ENCODE peak calls at places on chromosomes 3 and 15, in ten cellular contexts. One of them, this sample, is unnamed.

GRCh38 chr15:66253296-66253642 is 281 bp downstream of the MEGF11 start:
- DNase-seq in GM19239: no peak
- DNase-seq in Daoy: no peak
- DNase-seq in activated CD8-positive, alpha-beta memory T cell treated with anti-CD3 and anti-CD28 coated beads, Interleukin-2, amount 50 U/mL, for 4 hours: no peak
- DNase-seq in memory B cell: no peak
- DNase-seq in stomach: no peak
- DNase-seq in Caco-2: no peak
- DNase-seq in dorsolateral prefrontal cortex: no peak
- DNase-seq in CD4-positive, alpha-beta memory T cell: no peak
- DNase-seq in mesothelial cell of epicardium: no peak
- DNase-seq in this sample: no peak

GRCh38 chr15:41894791-41895463 is 1.1 kb upstream of the SPTBN5 start:
- DNase-seq in stomach: peak
- DNase-seq in activated CD8-positive, alpha-beta memory T cell treated with anti-CD3 and anti-CD28 coated beads, Interleukin-2, amount 50 U/mL, for 4 hours: peak
- DNase-seq in GM19239: peak
- DNase-seq in Caco-2: no peak
- DNase-seq in CD4-positive, alpha-beta memory T cell: peak
- DNase-seq in dorsolateral prefrontal cortex: no peak
- DNase-seq in Daoy: peak
- DNase-seq in mesothelial cell of epicardium: no peak
- DNase-seq in memory B cell: peak
- DNase-seq in this sample: peak

GRCh38 chr15:90001683-90002427 is 731 bp downstream of the ZNF710 start:
- DNase-seq in Caco-2: peak
- DNase-seq in activated CD8-positive, alpha-beta memory T cell treated with anti-CD3 and anti-CD28 coated beads, Interleukin-2, amount 50 U/mL, for 4 hours: peak
- DNase-seq in dorsolateral prefrontal cortex: no peak
- DNase-seq in GM19239: peak
- DNase-seq in mesothelial cell of epicardium: peak
- DNase-seq in CD4-positive, alpha-beta memory T cell: peak
- DNase-seq in memory B cell: peak
- DNase-seq in Daoy: peak
- DNase-seq in stomach: peak
- DNase-seq in this sample: no peak

GRCh38 chr3:25284249-25284648 is 143.8 kb upstream of the RARB start:
- DNase-seq in Caco-2: no peak
- DNase-seq in CD4-positive, alpha-beta memory T cell: no peak
- DNase-seq in stomach: no peak
- DNase-seq in mesothelial cell of epicardium: no peak
- DNase-seq in memory B cell: no peak
- DNase-seq in GM19239: no peak
- DNase-seq in dorsolateral prefrontal cortex: no peak
- DNase-seq in activated CD8-positive, alpha-beta memory T cell treated with anti-CD3 and anti-CD28 coated beads, Interleukin-2, amount 50 U/mL, for 4 hours: no peak
- DNase-seq in Daoy: no peak
- DNase-seq in this sample: no peak

GRCh38 chr15:35654334-35654733 is 108.4 kb upstream of the DPH6 start:
- DNase-seq in Caco-2: no peak
- DNase-seq in GM19239: no peak
- DNase-seq in Daoy: no peak
- DNase-seq in dorsolateral prefrontal cortex: no peak
- DNase-seq in CD4-positive, alpha-beta memory T cell: no peak
- DNase-seq in mesothelial cell of epicardium: no peak
- DNase-seq in stomach: no peak
- DNase-seq in memory B cell: no peak
- DNase-seq in activated CD8-positive, alpha-beta memory T cell treated with anti-CD3 and anti-CD28 coated beads, Interleukin-2, amount 50 U/mL, for 4 hours: no peak
- DNase-seq in this sample: no peak

GRCh38 chr3:62242846-62243245 is 130.5 kb downstream of the FEZF2 start:
- DNase-seq in CD4-positive, alpha-beta memory T cell: no peak
- DNase-seq in activated CD8-positive, alpha-beta memory T cell treated with anti-CD3 and anti-CD28 coated beads, Interleukin-2, amount 50 U/mL, for 4 hours: no peak
- DNase-seq in Caco-2: no peak
- DNase-seq in stomach: no peak
- DNase-seq in Daoy: no peak
- DNase-seq in GM19239: no peak
- DNase-seq in memory B cell: no peak
- DNase-seq in dorsolateral prefrontal cortex: peak
- DNase-seq in mesothelial cell of epicardium: no peak
- DNase-seq in this sample: no peak

GRCh38 chr3:68876112-68876713 is 56.1 kb downstream of the TAFA4 start:
- DNase-seq in mesothelial cell of epicardium: no peak
- DNase-seq in memory B cell: peak
- DNase-seq in Caco-2: peak
- DNase-seq in dorsolateral prefrontal cortex: no peak
- DNase-seq in activated CD8-positive, alpha-beta memory T cell treated with anti-CD3 and anti-CD28 coated beads, Interleukin-2, amount 50 U/mL, for 4 hours: no peak
- DNase-seq in Daoy: peak
- DNase-seq in CD4-positive, alpha-beta memory T cell: peak
- DNase-seq in GM19239: peak
- DNase-seq in stomach: no peak
- DNase-seq in this sample: peak

GRCh38 chr3:20668411-20668810 is 482.4 kb upstream of the SGO1 start:
- DNase-seq in CD4-positive, alpha-beta memory T cell: no peak
- DNase-seq in GM19239: no peak
- DNase-seq in dorsolateral prefrontal cortex: no peak
- DNase-seq in Daoy: no peak
- DNase-seq in Caco-2: peak
- DNase-seq in stomach: no peak
- DNase-seq in mesothelial cell of epicardium: no peak
- DNase-seq in activated CD8-positive, alpha-beta memory T cell treated with anti-CD3 and anti-CD28 coated beads, Interleukin-2, amount 50 U/mL, for 4 hours: no peak
- DNase-seq in memory B cell: no peak
- DNase-seq in this sample: no peak

GRCh38 chr3:26712211-26713026 is 89.8 kb downstream of the LRRC3B start:
- DNase-seq in memory B cell: no peak
- DNase-seq in dorsolateral prefrontal cortex: no peak
- DNase-seq in Caco-2: peak
- DNase-seq in CD4-positive, alpha-beta memory T cell: peak
- DNase-seq in stomach: no peak
- DNase-seq in GM19239: peak
- DNase-seq in activated CD8-positive, alpha-beta memory T cell treated with anti-CD3 and anti-CD28 coated beads, Interleukin-2, amount 50 U/mL, for 4 hours: no peak
- DNase-seq in Daoy: no peak
- DNase-seq in mesothelial cell of epicardium: no peak
- DNase-seq in this sample: peak

GRCh38 chr3:35932995-35933394 is 293.7 kb downstream of the ARPP21 start:
- DNase-seq in Daoy: peak
- DNase-seq in CD4-positive, alpha-beta memory T cell: no peak
- DNase-seq in memory B cell: no peak
- DNase-seq in stomach: no peak
- DNase-seq in Caco-2: no peak
- DNase-seq in mesothelial cell of epicardium: no peak
- DNase-seq in activated CD8-positive, alpha-beta memory T cell treated with anti-CD3 and anti-CD28 coated beads, Interleukin-2, amount 50 U/mL, for 4 hours: no peak
- DNase-seq in dorsolateral prefrontal cortex: no peak
- DNase-seq in GM19239: no peak
- DNase-seq in this sample: no peak

GRCh38 chr15:79863886-79864285 is 32.9 kb downstream of the MTHFS start:
- DNase-seq in stomach: no peak
- DNase-seq in dorsolateral prefrontal cortex: no peak
- DNase-seq in memory B cell: no peak
- DNase-seq in mesothelial cell of epicardium: no peak
- DNase-seq in CD4-positive, alpha-beta memory T cell: no peak
- DNase-seq in GM19239: no peak
- DNase-seq in activated CD8-positive, alpha-beta memory T cell treated with anti-CD3 and anti-CD28 coated beads, Interleukin-2, amount 50 U/mL, for 4 hours: no peak
- DNase-seq in Daoy: peak
- DNase-seq in Caco-2: no peak
- DNase-seq in this sample: no peak

GRCh38 chr15:69114231-69114937 is 46.1 kb upstream of the GLCE start:
- DNase-seq in CD4-positive, alpha-beta memory T cell: no peak
- DNase-seq in GM19239: no peak
- DNase-seq in Caco-2: no peak
- DNase-seq in stomach: no peak
- DNase-seq in mesothelial cell of epicardium: no peak
- DNase-seq in activated CD8-positive, alpha-beta memory T cell treated with anti-CD3 and anti-CD28 coated beads, Interleukin-2, amount 50 U/mL, for 4 hours: no peak
- DNase-seq in Daoy: no peak
- DNase-seq in memory B cell: no peak
- DNase-seq in dorsolateral prefrontal cortex: no peak
- DNase-seq in this sample: no peak

GRCh38 chr3:128320551-128321340 is 145.9 kb downstream of the DNAJB8 start:
- DNase-seq in Caco-2: no peak
- DNase-seq in Daoy: no peak
- DNase-seq in memory B cell: no peak
- DNase-seq in stomach: peak
- DNase-seq in activated CD8-positive, alpha-beta memory T cell treated with anti-CD3 and anti-CD28 coated beads, Interleukin-2, amount 50 U/mL, for 4 hours: no peak
- DNase-seq in dorsolateral prefrontal cortex: no peak
- DNase-seq in CD4-positive, alpha-beta memory T cell: no peak
- DNase-seq in mesothelial cell of epicardium: peak
- DNase-seq in GM19239: no peak
- DNase-seq in this sample: no peak

GRCh38 chr15:48064435-48064834 is 56.4 kb upstream of the SLC24A5 start:
- DNase-seq in activated CD8-positive, alpha-beta memory T cell treated with anti-CD3 and anti-CD28 coated beads, Interleukin-2, amount 50 U/mL, for 4 hours: no peak
- DNase-seq in Caco-2: no peak
- DNase-seq in mesothelial cell of epicardium: no peak
- DNase-seq in stomach: no peak
- DNase-seq in memory B cell: no peak
- DNase-seq in CD4-positive, alpha-beta memory T cell: no peak
- DNase-seq in GM19239: no peak
- DNase-seq in Daoy: no peak
- DNase-seq in dorsolateral prefrontal cortex: no peak
- DNase-seq in this sample: no peak

GRCh38 chr3:36461588-36461987 is 81.3 kb downstream of the STAC start:
- DNase-seq in memory B cell: no peak
- DNase-seq in mesothelial cell of epicardium: no peak
- DNase-seq in stomach: no peak
- DNase-seq in Daoy: no peak
- DNase-seq in CD4-positive, alpha-beta memory T cell: no peak
- DNase-seq in dorsolateral prefrontal cortex: no peak
- DNase-seq in GM19239: no peak
- DNase-seq in activated CD8-positive, alpha-beta memory T cell treated with anti-CD3 and anti-CD28 coated beads, Interleukin-2, amount 50 U/mL, for 4 hours: no peak
- DNase-seq in Caco-2: no peak
- DNase-seq in this sample: no peak

GRCh38 chr3:33313331-33313730 is 36.1 kb downstream of the FBXL2 start:
- DNase-seq in mesothelial cell of epicardium: no peak
- DNase-seq in stomach: no peak
- DNase-seq in Daoy: peak
- DNase-seq in dorsolateral prefrontal cortex: no peak
- DNase-seq in Caco-2: no peak
- DNase-seq in GM19239: no peak
- DNase-seq in CD4-positive, alpha-beta memory T cell: no peak
- DNase-seq in memory B cell: no peak
- DNase-seq in activated CD8-positive, alpha-beta memory T cell treated with anti-CD3 and anti-CD28 coated beads, Interleukin-2, amount 50 U/mL, for 4 hours: no peak
- DNase-seq in this sample: no peak

GRCh38 chr3:113136071-113136470 is 75.3 kb upstream of the BOC start:
- DNase-seq in memory B cell: no peak
- DNase-seq in mesothelial cell of epicardium: no peak
- DNase-seq in GM19239: no peak
- DNase-seq in activated CD8-positive, alpha-beta memory T cell treated with anti-CD3 and anti-CD28 coated beads, Interleukin-2, amount 50 U/mL, for 4 hours: no peak
- DNase-seq in stomach: no peak
- DNase-seq in CD4-positive, alpha-beta memory T cell: no peak
- DNase-seq in Caco-2: no peak
- DNase-seq in Daoy: no peak
- DNase-seq in dorsolateral prefrontal cortex: no peak
- DNase-seq in this sample: no peak

GRCh38 chr15:25738171-25738792 is 124.8 kb downstream of the ATP10A start:
- DNase-seq in mesothelial cell of epicardium: no peak
- DNase-seq in Daoy: no peak
- DNase-seq in stomach: no peak
- DNase-seq in Caco-2: no peak
- DNase-seq in memory B cell: no peak
- DNase-seq in dorsolateral prefrontal cortex: no peak
- DNase-seq in GM19239: no peak
- DNase-seq in CD4-positive, alpha-beta memory T cell: no peak
- DNase-seq in activated CD8-positive, alpha-beta memory T cell treated with anti-CD3 and anti-CD28 coated beads, Interleukin-2, amount 50 U/mL, for 4 hours: no peak
- DNase-seq in this sample: no peak

GRCh38 chr3:55622116-55622515 is 135.0 kb upstream of the WNT5A start:
- DNase-seq in dorsolateral prefrontal cortex: no peak
- DNase-seq in CD4-positive, alpha-beta memory T cell: no peak
- DNase-seq in mesothelial cell of epicardium: no peak
- DNase-seq in stomach: no peak
- DNase-seq in Daoy: peak
- DNase-seq in Caco-2: no peak
- DNase-seq in GM19239: no peak
- DNase-seq in memory B cell: no peak
- DNase-seq in activated CD8-positive, alpha-beta memory T cell treated with anti-CD3 and anti-CD28 coated beads, Interleukin-2, amount 50 U/mL, for 4 hours: no peak
- DNase-seq in this sample: no peak

GRCh38 chr3:183265713-183266417 is 12.8 kb downstream of the B3GNT5 start:
- DNase-seq in CD4-positive, alpha-beta memory T cell: no peak
- DNase-seq in Daoy: peak
- DNase-seq in Caco-2: no peak
- DNase-seq in dorsolateral prefrontal cortex: no peak
- DNase-seq in activated CD8-positive, alpha-beta memory T cell treated with anti-CD3 and anti-CD28 coated beads, Interleukin-2, amount 50 U/mL, for 4 hours: peak
- DNase-seq in stomach: peak
- DNase-seq in GM19239: no peak
- DNase-seq in memory B cell: no peak
- DNase-seq in mesothelial cell of epicardium: no peak
- DNase-seq in this sample: no peak

GRCh38 chr3:169134194-169134593 is 529.3 kb downstream of the MECOM start:
- DNase-seq in mesothelial cell of epicardium: no peak
- DNase-seq in CD4-positive, alpha-beta memory T cell: no peak
- DNase-seq in GM19239: no peak
- DNase-seq in dorsolateral prefrontal cortex: no peak
- DNase-seq in activated CD8-positive, alpha-beta memory T cell treated with anti-CD3 and anti-CD28 coated beads, Interleukin-2, amount 50 U/mL, for 4 hours: no peak
- DNase-seq in stomach: no peak
- DNase-seq in memory B cell: no peak
- DNase-seq in Caco-2: no peak
- DNase-seq in Daoy: no peak
- DNase-seq in this sample: no peak

This sample was measured in GM12864.